ENCODE peak calls at places on chromosome 1, in eight cellular contexts. J, K, O, F, Y, T, D and P are unnamed samples.

GRCh38 chr1:8702121-8702520 is 115.3 kb downstream of the RERE start:
- DNase-seq in Y (peak), K (no peak), T (peak), O (no peak), J (no peak), F (peak), D (no peak), P (peak)

GRCh38 chr1:172360511-172360910 is 60.0 kb upstream of the C1orf105 start:
- DNase-seq in K (no peak), O (no peak), T (peak), F (no peak), J (no peak), D (no peak), Y (peak), P (no peak)

GRCh38 chr1:175649416-175649815 is 94.0 kb downstream of the TNR start:
- DNase-seq in D (no peak), K (no peak), Y (no peak), T (no peak), F (no peak), J (no peak), O (no peak), P (no peak)

GRCh38 chr1:232059726-232060360 is 433.3 kb downstream of the DISC1 start:
- DNase-seq in O (no peak), J (no peak), Y (no peak), T (no peak), K (no peak), F (no peak), D (no peak), P (no peak)

GRCh38 chr1:207698822-207699483 is 52.9 kb upstream of the CD46 start:
- DNase-seq in J (peak), K (peak), F (peak), O (no peak), D (peak), T (peak), Y (peak), P (peak)

GRCh38 chr1:198531891-198532290 is 8.6 kb downstream of the ATP6V1G3 start:
- DNase-seq in T (no peak), D (no peak), O (no peak), Y (no peak), K (no peak), F (no peak), J (no peak), P (no peak)

GRCh38 chr1:9161963-9162362 is 33.1 kb upstream of the GPR157 start:
- DNase-seq in T (no peak), J (no peak), F (no peak), O (peak), D (no peak), K (no peak), Y (no peak), P (no peak)

GRCh38 chr1:78283691-78284090 is 207.1 kb upstream of the PTGFR start:
- DNase-seq in Y (no peak), K (no peak), O (no peak), D (no peak), T (no peak), J (no peak), F (no peak), P (no peak)

GRCh38 chr1:117389284-117389683 is 22.0 kb downstream of the MAN1A2 start:
- DNase-seq in Y (no peak), F (no peak), K (no peak), O (no peak), D (no peak), T (no peak), J (no peak), P (no peak)

GRCh38 chr1:24717867-24718650 is 27.2 kb upstream of the CLIC4 start:
- DNase-seq in K (no peak), D (no peak), Y (no peak), O (no peak), J (peak), F (no peak), T (peak), P (no peak)

GRCh38 chr1:24868016-24868875 is 61.8 kb downstream of the RUNX3 start:
- DNase-seq in T (no peak), J (no peak), F (no peak), K (no peak), Y (no peak), D (no peak), O (peak), P (no peak)

GRCh38 chr1:92886886-92887419 is 55.1 kb downstream of the RPL5 start:
- DNase-seq in O (no peak), T (no peak), K (no peak), J (no peak), F (no peak), D (no peak), Y (no peak), P (no peak)

GRCh38 chr1:211783897-211784296 is 46.7 kb downstream of the LPGAT1 start:
- DNase-seq in K (no peak), T (no peak), F (no peak), D (no peak), O (no peak), J (no peak), Y (no peak), P (peak)

GRCh38 chr1:94672934-94673333 is 131.4 kb upstream of the F3 start:
- DNase-seq in J (no peak), F (no peak), D (no peak), K (no peak), O (no peak), T (no peak), Y (no peak), P (no peak)

GRCh38 chr1:21576031-21576797 is 67.0 kb downstream of the ALPL start:
- DNase-seq in O (no peak), Y (no peak), D (peak), K (no peak), T (no peak), F (no peak), J (no peak), P (no peak)

GRCh38 chr1:21573971-21574458 is 64.8 kb downstream of the ALPL start:
- DNase-seq in O (peak), K (no peak), F (peak), Y (peak), J (peak), D (peak), T (peak), P (peak)

GRCh38 chr1:21575351-21575942 is 66.2 kb downstream of the ALPL start:
- DNase-seq in T (no peak), K (no peak), J (no peak), D (peak), F (no peak), O (peak), Y (no peak), P (no peak)

GRCh38 chr1:21573475-21573874 is 64.3 kb downstream of the ALPL start:
- DNase-seq in F (no peak), T (no peak), D (peak), Y (no peak), J (no peak), K (no peak), O (peak), P (no peak)

GRCh38 chr1:21574464-21575151 is 65.4 kb downstream of the ALPL start:
- DNase-seq in D (peak), T (peak), K (no peak), J (no peak), F (peak), O (peak), Y (peak), P (no peak)
- TF ChIP-seq CTCF in D (no peak), T (no peak), K (no peak), J (no peak), F (peak), O (no peak), Y (peak), P (no peak)

GRCh38 chr1:44417351-44418021 is 12.4 kb downstream of the RNF220 start:
- DNase-seq in F (no peak), K (no peak), J (no peak), D (peak), Y (peak), T (peak), O (peak), P (no peak)
- H3K27ac ChIP-seq in F (peak), K (no peak), J (peak), D (no peak), Y (no peak), T (no peak), O (no peak), P (no peak)

DNA sequence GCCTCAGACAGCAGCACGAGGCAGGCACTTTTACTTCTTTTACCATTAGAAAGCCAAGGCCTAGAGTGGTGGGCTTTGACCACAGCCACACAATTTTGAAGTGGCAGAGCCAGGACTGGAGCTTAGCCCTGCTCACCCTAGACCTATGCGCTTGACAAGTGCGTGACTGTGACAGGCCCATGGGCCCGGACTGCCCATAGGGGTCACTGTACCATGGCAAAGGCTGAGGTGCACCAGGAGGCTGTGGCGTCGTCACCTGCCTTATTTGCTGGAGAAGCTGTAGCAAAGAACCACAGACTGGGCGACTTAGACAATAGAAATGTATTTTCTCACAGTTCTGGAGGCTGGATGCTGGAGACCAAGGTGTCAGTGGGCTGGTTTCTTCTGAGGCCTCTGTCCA is 2.6 kb upstream of the TMEM82 start:
- DNase-seq in T (no peak), K (no peak), O (no peak), D (no peak), J (no peak), F (no peak), Y (no peak), P (no peak)
- TF ChIP-seq CTCF in T (peak), K (no peak), O (no peak), D (no peak), J (no peak), F (no peak), Y (peak), P (no peak)

DNA sequence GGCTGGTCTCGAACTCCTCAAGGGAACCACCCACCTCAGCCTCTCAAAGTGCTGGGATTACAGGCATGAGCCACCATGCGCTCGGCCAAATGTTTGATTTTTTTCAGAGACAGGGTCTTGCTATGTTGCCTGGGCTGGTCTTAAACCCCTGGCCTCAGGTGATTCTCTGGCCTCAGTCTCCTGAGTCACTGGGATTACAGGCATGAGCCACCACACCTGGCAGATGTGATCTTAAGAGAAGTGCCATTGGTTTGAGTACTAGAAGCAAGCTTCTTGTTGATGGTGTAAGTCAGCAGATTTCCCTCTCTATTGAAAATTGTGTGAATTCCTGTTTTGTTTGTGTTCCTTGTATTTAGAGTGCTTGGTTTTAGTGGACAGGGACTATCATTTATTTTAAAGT is 5.2 kb downstream of the CAP1 start:
- DNase-seq in F (no peak), K (no peak), D (no peak), J (no peak), Y (no peak), O (no peak), T (no peak), P (no peak)
- H3K27ac ChIP-seq in F (no peak), K (no peak), D (no peak), J (peak), Y (no peak), O (peak), T (no peak), P (no peak)

DNA sequence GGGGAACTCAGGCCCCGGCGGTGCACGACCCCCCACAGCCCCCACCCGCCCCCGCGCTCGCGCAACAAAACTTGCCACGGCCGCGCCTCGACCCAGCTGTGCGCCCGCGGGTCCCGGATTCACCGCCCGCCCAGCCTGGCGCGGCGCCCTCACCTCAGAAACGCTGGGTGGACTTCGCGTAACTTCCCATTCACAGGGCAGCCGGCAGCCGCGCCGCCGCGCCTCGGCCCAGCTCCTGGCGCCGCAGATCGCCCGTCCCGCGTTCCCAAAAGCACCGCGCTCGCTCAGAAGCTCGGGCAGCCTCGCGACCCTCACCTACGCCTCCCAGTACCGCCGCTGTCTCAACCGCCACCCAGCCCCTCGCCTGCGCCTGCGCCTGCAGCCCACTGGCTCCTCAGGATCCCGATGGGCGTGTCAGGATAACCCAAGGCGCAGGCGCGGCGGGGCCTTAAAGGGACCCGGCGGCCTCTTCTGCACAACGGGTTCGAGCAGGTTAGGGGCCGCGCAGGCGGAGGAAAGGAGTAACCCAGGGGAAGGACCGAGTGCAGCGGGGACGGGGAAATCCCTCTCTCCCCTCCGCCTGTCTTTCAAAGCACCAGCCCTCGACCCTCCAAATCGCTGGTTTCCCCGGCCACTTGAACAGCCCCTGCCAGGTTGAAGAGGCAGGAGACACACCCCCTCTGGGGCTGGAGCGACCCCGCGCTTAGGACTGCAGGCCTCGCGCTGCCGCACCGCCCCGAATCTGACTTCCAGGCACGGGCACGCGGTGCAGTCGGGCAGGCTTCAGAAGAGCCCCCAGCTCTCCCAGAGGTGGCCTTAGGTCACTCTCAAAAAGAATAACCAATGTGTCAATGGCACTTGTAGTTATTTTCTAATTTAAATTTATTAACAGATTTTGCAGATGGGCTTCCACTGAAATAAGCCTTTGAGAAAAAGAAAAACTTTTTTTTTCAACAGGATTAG is at the start of gene NBPF1:
- DNase-seq in O (peak), Y (peak), J (peak), T (peak), K (peak), F (peak), D (peak), P (peak)
- TF ChIP-seq CTCF in O (no peak), Y (peak), J (no peak), T (no peak), K (no peak), F (peak), D (peak), P (no peak)

DNA sequence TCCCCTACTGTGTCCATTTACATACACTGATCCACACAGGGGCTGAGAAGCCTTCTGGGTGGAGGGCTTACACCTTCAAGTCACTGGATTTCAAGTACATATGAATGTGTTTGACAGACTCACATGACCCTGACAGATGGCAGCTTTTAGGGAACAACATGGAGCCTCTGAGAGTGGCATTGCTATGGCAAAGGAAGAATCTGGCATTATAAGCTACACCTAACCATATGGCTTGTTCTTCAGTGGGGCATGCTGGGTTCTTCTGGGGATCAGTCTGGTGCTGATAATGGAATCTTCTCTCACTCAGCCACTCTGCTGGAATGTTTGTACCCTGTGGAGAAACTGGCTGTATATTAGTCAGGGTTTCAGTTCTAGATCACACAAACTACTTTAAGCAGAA is 68.5 kb upstream of the PDE4B start:
- DNase-seq in Y (no peak), O (no peak), K (no peak), F (no peak), D (no peak), T (no peak), J (no peak), P (no peak)
- H3K27ac ChIP-seq in Y (no peak), O (no peak), K (no peak), F (no peak), D (no peak), T (no peak), J (no peak), P (no peak)

GRCh38 chr1:52190500-52191252 is 48.8 kb downstream of the ZFYVE9 start:
- DNase-seq in F (no peak), J (no peak), O (no peak), K (no peak), D (no peak), Y (no peak), T (no peak), P (no peak)
- TF ChIP-seq CTCF in F (no peak), J (no peak), O (no peak), K (no peak), D (no peak), Y (peak), T (no peak), P (no peak)

GRCh38 chr1:234585333-234586055 is 24.5 kb downstream of the IRF2BP2 start:
- DNase-seq in D (no peak), O (no peak), K (no peak), T (peak), Y (no peak), J (no peak), F (peak), P (no peak)

GRCh38 chr1:234582626-234583354 is 27.2 kb downstream of the IRF2BP2 start:
- DNase-seq in D (no peak), K (no peak), Y (no peak), F (peak), T (peak), O (no peak), J (no peak), P (no peak)

GRCh38 chr1:234584926-234585325 is 25.1 kb downstream of the IRF2BP2 start:
- DNase-seq in O (no peak), Y (no peak), F (peak), D (no peak), K (no peak), T (peak), J (no peak), P (no peak)

GRCh38 chr1:234584431-234584805 is 25.6 kb downstream of the IRF2BP2 start:
- DNase-seq in D (no peak), Y (no peak), T (no peak), O (no peak), J (no peak), K (no peak), F (no peak), P (no peak)

DNA sequence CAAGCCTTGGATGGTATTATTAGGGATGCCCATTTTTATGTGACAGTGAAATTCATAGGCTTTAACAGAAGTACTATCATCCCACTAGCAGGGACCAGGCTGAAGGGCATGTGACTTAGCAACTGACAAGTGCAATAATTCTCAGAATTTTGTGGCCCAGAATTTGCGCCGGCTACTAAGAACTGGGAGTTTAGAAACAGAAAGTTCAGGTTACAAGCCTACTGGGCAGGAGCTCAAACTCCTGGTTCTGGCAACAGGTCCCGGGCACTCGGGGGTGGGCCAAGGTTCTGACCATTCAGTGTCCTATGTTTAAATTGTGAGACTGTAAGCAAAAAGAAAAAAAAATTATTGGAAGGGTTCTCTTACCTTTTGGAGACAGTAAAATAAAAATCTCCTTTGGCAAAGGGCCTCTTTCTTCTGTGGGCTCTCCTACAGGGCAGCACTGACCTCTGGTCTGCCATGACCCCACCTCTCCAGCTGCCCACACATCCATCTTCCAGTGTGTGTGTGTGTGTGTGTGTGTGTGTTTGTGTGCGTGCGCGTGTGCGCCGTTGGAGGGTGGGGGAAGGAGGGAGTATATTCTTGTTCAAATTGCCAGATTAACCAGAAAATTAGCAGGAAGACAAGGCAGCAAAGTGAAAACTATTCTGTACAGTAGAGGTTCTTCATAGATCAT is 26.1 kb downstream of the IRF2BP2 start:
- DNase-seq in F (peak), T (no peak), J (no peak), K (no peak), Y (no peak), D (no peak), O (no peak), P (no peak)
- H3K27ac ChIP-seq in F (peak), T (peak), J (peak), K (no peak), Y (no peak), D (peak), O (no peak), P (no peak)

DNA sequence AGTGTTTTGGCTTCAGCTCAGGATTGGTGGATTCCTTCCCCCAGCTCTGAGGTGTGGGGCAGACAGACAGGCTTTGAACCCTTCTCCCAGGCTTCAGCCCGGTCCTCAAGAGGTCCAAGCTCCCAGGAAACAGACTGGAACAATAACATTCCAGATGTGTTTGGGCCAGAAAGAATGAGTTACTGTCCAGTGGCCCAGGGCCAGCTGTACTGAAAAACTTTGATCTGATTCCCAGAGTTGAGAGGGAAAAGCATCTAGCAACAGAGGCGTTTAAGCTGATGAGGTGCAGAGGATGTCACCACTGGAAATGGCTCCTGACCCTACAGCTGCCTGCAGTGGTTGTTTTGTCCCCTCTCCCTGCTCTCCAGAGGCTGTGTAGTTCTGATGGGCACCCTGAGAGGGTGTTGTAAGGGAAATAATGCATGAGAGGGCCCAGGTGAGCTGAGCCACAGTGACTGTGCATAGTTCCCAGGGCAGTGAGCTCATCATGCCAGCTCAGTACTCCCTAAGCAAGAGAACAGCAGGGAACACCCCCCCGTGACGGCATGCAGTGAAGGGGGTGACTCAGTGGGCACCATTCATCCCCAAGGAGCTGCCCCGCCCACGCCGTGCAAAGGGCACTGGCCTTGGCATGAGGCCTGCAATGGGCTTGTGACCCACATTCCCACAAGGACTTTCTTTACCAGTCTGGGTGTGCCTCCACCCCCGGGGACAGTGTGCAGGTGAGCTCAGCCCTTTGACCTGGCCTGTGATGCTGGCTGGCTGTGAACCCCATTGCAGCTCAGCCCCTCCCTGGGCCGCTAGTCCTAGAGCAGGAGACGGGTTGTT is 13.8 kb upstream of the SFN start:
- DNase-seq in K (no peak), J (no peak), O (peak), D (no peak), Y (no peak), F (no peak), T (peak), P (no peak)
- TF ChIP-seq CTCF in K (no peak), J (no peak), O (no peak), D (no peak), Y (no peak), F (no peak), T (no peak), P (no peak)